ENCODE peak calls at places on chromosomes 13 and 19, in four cellular contexts. M is breast epithelium, V is esophagus squamous epithelium, P is ovary. U is an unnamed sample. For H3K4me1, the result is how much of the 10 kb centered on the place peaks cover.

GRCh38 chr13:105925496-105925895 is 610.0 kb downstream of the EFNB2 start:
- DNase-seq in M (no peak), V (no peak), P (no peak), U (no peak)

GRCh38 chr13:34738251-34739170 is 203.6 kb upstream of the NBEA start:
- DNase-seq in M (no peak), V (no peak), P (no peak), U (no peak)

GRCh38 chr19:1168877-1169791 is 4.9 kb downstream of the SBNO2 start:
- DNase-seq in M (no peak), V (no peak), P (peak), U (peak)

GRCh38 chr13:36288794-36289391 is 8.7 kb downstream of the CCDC169 start:
- DNase-seq in M (no peak), V (no peak), P (no peak), U (no peak)

GRCh38 chr13:38530492-38530891 is 156.4 kb upstream of the FREM2 start:
- DNase-seq in M (no peak), V (no peak), P (no peak), U (peak)

GRCh38 chr13:104571161-104571889 is 1505.1 kb upstream of the SLC10A2 start:
- DNase-seq in M (no peak), V (no peak), P (peak), U (peak)

GRCh38 chr13:24043590-24044350 is 116.8 kb upstream of the SPATA13 start:
- DNase-seq in M (no peak), V (no peak), P (no peak), U (no peak)

GRCh38 chr13:46778879-46779278 is 18.1 kb downstream of the ESD start:
- DNase-seq in M (no peak), V (no peak), P (no peak), U (no peak)

GRCh38 chr19:869245-870177 is 10.0 kb downstream of the CFD start:
- DNase-seq in M (no peak), V (no peak), P (peak), U (no peak)

GRCh38 chr19:51370230-51370629 is 1.4 kb upstream of the CLDND2 start:
- DNase-seq in M (no peak), V (no peak), P (no peak), U (no peak)

GRCh38 chr13:30565658-30566057 is 52.1 kb upstream of the USPL1 start:
- DNase-seq in M (no peak), V (no peak), P (no peak), U (no peak)

GRCh38 chr13:27006519-27007161 is 165.0 kb downstream of the USP12 start:
- DNase-seq in M (no peak), V (no peak), P (no peak), U (no peak)

GRCh38 chr13:35891486-35891885 is 239.7 kb downstream of the DCLK1 start:
- DNase-seq in M (no peak), V (no peak), P (no peak), U (no peak)

GRCh38 chr13:48318714-48319457 is 15.3 kb downstream of the RB1 start:
- DNase-seq in M (no peak), V (no peak), P (peak), U (peak)

GRCh38 chr13:39130298-39130697 is 92.0 kb downstream of the NHLRC3 start:
- DNase-seq in M (no peak), V (no peak), P (no peak), U (no peak)

GRCh38 chr13:109408596-109409382 is 377.6 kb downstream of the IRS2 start:
- DNase-seq in M (no peak), V (no peak), P (no peak), U (no peak)

GRCh38 chr13:31890946-31891345 is 140.6 kb upstream of the FRY start:
- DNase-seq in M (no peak), V (no peak), P (no peak), U (no peak)

GRCh38 chr13:100510208-100510997 is 78.2 kb downstream of the GGACT start:
- DNase-seq in M (no peak), V (no peak), P (no peak), U (no peak)

GRCh38 chr13:22517544-22517943 is 663.2 kb upstream of the SGCG start:
- DNase-seq in M (no peak), V (no peak), P (no peak), U (no peak)

GRCh38 chr13:30520571-30520970 is 54.8 kb upstream of the HMGB1 start:
- DNase-seq in M (no peak), V (no peak), P (no peak), U (no peak)

GRCh38 chr19:29758863-29759262 is 43.8 kb upstream of the C19orf12 start:
- DNase-seq in M (no peak), V (no peak), P (no peak), U (no peak)

GRCh38 chr13:101382701-101383100 is 33.6 kb downstream of the NALCN start:
- DNase-seq in M (no peak), V (no peak), P (no peak), U (no peak)

GRCh38 chr19:54203151-54203611 is 2.5 kb downstream of the RPS9 start:
- DNase-seq in M (no peak), V (no peak), P (no peak), U (no peak)

GRCh38 chr19:12995596-12996541 is 594 bp downstream of the NFIX start:
- DNase-seq in M (no peak), V (no peak), P (peak), U (peak)

GRCh38 chr13:89514534-89515312 is 1832.8 kb upstream of the MIR17HG start:
- DNase-seq in M (no peak), V (no peak), P (no peak), U (peak)

GRCh38 chr13:106567421-106568224 is at the start of gene ARGLU1:
- DNase-seq in M (peak), V (peak), P (peak), U (peak)

GRCh38 chr13:44904982-44905381 is 84.3 kb downstream of the NUFIP1 start:
- DNase-seq in M (no peak), V (no peak), P (peak), U (no peak)

GRCh38 chr19:19115954-19116353 is 22.3 kb downstream of the TMEM161A start:
- DNase-seq in M (no peak), V (no peak), P (no peak), U (no peak)

GRCh38 chr19:15197275-15198005 is 3.4 kb downstream of the NOTCH3 start:
- DNase-seq in M (no peak), V (no peak), P (no peak), U (peak)

GRCh38 chr19:918481-919156 is 1.5 kb downstream of the KISS1R start:
- DNase-seq in M (no peak), V (no peak), P (no peak), U (no peak)

GRCh38 chr19:325173-325936 is 19.2 kb downstream of the MIER2 start:
- DNase-seq in M (no peak), V (no peak), P (no peak), U (no peak)

GRCh38 chr19:38849746-38850230 is at the start of gene HNRNPL:
- DNase-seq in M (peak), V (peak), P (peak), U (no peak)
- TF ChIP-seq POLR2A in M (peak), V (peak), P (peak), U (peak)

DNA sequence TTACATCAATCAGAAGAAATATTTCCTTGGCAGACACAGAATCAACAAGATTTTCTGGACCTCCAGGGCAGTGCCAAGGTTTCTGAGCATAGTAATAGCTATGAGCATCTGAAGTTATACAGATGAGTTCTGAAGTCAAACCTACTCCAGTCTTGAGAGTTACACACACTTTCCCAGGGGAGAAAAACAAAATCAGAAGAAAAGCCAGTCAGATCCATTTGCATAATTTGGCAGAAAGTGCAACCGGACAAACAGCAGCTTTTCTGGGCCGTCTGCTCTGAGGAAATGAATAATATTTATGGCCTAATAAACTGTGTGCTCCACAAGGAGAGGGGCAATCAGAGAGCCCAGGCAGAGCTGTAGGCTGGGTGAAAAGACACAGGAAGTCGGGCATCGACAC is 93.1 kb downstream of the KL start:
- DNase-seq in M (no peak), V (no peak), P (no peak), U (no peak)
- H3K4me1 ChIP-seq in M (under half), V (half or more), P (under half), U (under half)

GRCh38 chr19:53156888-53157287 is 2.0 kb downstream of the ZNF347 start:
- DNase-seq in M (no peak), V (no peak), P (no peak), U (no peak)
- H3K4me3 ChIP-seq in M (peak), V (peak), P (no peak), U (no peak)

GRCh38 chr19:45995715-45996385 is 583 bp downstream of the CCDC61 start:
- DNase-seq in M (no peak), V (no peak), P (no peak), U (no peak)
- TF ChIP-seq POLR2A in M (no peak), V (no peak), P (no peak), U (no peak)

DNA sequence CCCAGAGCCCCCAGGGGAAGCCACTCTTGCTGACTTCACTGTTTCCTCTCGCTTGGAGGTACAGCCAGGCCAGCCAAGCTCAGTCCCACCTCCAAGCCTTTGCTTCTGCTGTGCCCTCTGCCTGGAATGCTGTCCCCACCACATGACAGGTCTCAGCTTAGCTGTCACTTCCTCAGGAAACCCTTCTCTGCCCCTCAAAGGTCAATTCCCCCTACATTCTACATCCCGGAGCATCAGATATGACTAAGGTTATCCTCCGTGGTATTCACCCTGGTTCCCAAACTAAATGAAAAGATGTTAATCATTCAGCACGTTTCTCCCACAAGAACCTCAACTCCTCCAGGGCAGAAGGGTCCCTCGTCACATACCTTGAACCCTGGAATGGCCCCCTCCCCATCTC is 53.5 kb downstream of the PTPRS start:
- DNase-seq in M (no peak), V (no peak), P (no peak), U (no peak)
- H3K4me1 ChIP-seq in M (under half), V (half or more), P (under half), U (under half)

GRCh38 chr13:72023895-72024294 is 156.9 kb upstream of the DACH1 start:
- DNase-seq in M (no peak), V (no peak), P (no peak), U (no peak)
- H3K4me3 ChIP-seq in M (no peak), V (no peak), P (no peak), U (no peak)

GRCh38 chr19:48252625-48253024 is 3.1 kb downstream of the CARD8 start:
- DNase-seq in M (no peak), V (no peak), P (no peak), U (no peak)

GRCh38 chr19:48254529-48254970 is 1.2 kb downstream of the CARD8 start:
- DNase-seq in M (no peak), V (no peak), P (no peak), U (no peak)

GRCh38 chr19:48258350-48258749 is 2.6 kb upstream of the CARD8 start:
- DNase-seq in M (no peak), V (no peak), P (no peak), U (no peak)

GRCh38 chr19:48253999-48254398 is 1.7 kb downstream of the CARD8 start:
- DNase-seq in M (no peak), V (no peak), P (no peak), U (no peak)

GRCh38 chr19:48255376-48256303 is at the start of gene CARD8:
- DNase-seq in M (peak), V (peak), P (peak), U (peak)
- TF ChIP-seq POLR2A in M (no peak), V (peak), P (no peak), U (no peak)

GRCh38 chr19:35127871-35128270 is 7.0 kb downstream of the LGI4 start:
- DNase-seq in M (no peak), V (no peak), P (no peak), U (no peak)
- H3K4me1 ChIP-seq in M (under half), V (half or more), P (under half), U (under half)

GRCh38 chr19:11137542-11138384 is 17.8 kb downstream of the SPC24 start:
- DNase-seq in M (peak), V (no peak), P (peak), U (peak)
- H3K4me3 ChIP-seq in M (peak), V (peak), P (peak), U (no peak)

GRCh38 chr19:40524655-40525054 is 52.0 kb upstream of the SHKBP1 start:
- DNase-seq in M (no peak), V (no peak), P (no peak), U (no peak)
- TF ChIP-seq POLR2A in M (no peak), V (no peak), P (no peak), U (no peak)